ENCODE peak calls at places on chromosome 17, in ten cellular contexts. O, U, D, A, S, W, I, G, R and Q are unnamed samples.

GRCh38 chr17:55284001-55284884 is 19.5 kb downstream of the HLF start:
- DNase-seq in W (no peak), G (no peak), S (no peak), R (no peak), U (no peak), I (no peak), D (no peak), O (no peak), A (no peak), Q (no peak)

GRCh38 chr17:28570716-28571254 is 539 bp downstream of the PIGS start:
- DNase-seq in O (peak), R (peak), G (no peak), D (peak), W (no peak), U (no peak), A (peak), I (no peak), S (peak), Q (peak)

GRCh38 chr17:4006745-4007211 is 42.5 kb upstream of the ATP2A3 start:
- DNase-seq in G (no peak), D (no peak), S (no peak), A (no peak), W (no peak), R (no peak), U (no peak), I (no peak), O (no peak), Q (no peak)

GRCh38 chr17:44086364-44087311 is 16.1 kb downstream of the G6PC3 start:
- DNase-seq in O (no peak), A (no peak), I (no peak), W (no peak), G (no peak), D (peak), S (peak), R (peak), U (peak), Q (peak)

GRCh38 chr17:2050871-2051387 is 4.0 kb upstream of the HIC1 start:
- DNase-seq in S (no peak), O (no peak), I (no peak), D (peak), R (no peak), A (peak), W (no peak), U (peak), G (no peak), Q (no peak)

GRCh38 chr17:55582910-55583309 is 71.7 kb upstream of the SMIM36 start:
- DNase-seq in R (no peak), D (no peak), O (no peak), U (no peak), S (no peak), A (no peak), I (no peak), W (no peak), G (no peak), Q (no peak)

GRCh38 chr17:46979023-46979870 is at the start of gene RPRML:
- DNase-seq in U (peak), S (peak), R (peak), O (peak), A (peak), I (no peak), D (peak), G (peak), W (no peak), Q (no peak)

GRCh38 chr17:338442-339192 is 14.0 kb downstream of the RPH3AL start:
- DNase-seq in O (no peak), I (no peak), G (no peak), A (no peak), W (no peak), R (no peak), D (no peak), S (no peak), U (no peak), Q (no peak)

GRCh38 chr17:80738406-80738805 is 193.8 kb downstream of the RPTOR start:
- DNase-seq in W (no peak), S (no peak), O (no peak), G (no peak), U (no peak), A (no peak), R (no peak), D (no peak), I (no peak), Q (no peak)

GRCh38 chr17:2337811-2338657 is 733 bp downstream of the SGSM2 start:
- DNase-seq in S (peak), R (peak), I (peak), U (peak), W (no peak), D (peak), O (no peak), A (no peak), G (no peak), Q (peak)

GRCh38 chr17:66747561-66748275 is 87.2 kb upstream of the CACNG5 start:
- DNase-seq in D (no peak), W (no peak), A (no peak), G (peak), U (peak), O (peak), R (no peak), I (no peak), S (no peak), Q (no peak)

GRCh38 chr17:46072998-46073397 is 73.9 kb downstream of the STH start:
- DNase-seq in R (no peak), I (no peak), A (no peak), U (peak), G (no peak), S (no peak), W (no peak), D (no peak), O (no peak), Q (no peak)

GRCh38 chr17:45848405-45848804 is 3.7 kb downstream of the SPPL2C start:
- DNase-seq in U (no peak), O (no peak), R (no peak), G (no peak), A (no peak), D (no peak), W (no peak), S (no peak), I (no peak), Q (no peak)

GRCh38 chr17:17161121-17161520 is 45.0 kb downstream of the PLD6 start:
- DNase-seq in S (no peak), A (no peak), U (no peak), D (no peak), I (no peak), O (no peak), G (no peak), R (no peak), W (no peak), Q (no peak)

GRCh38 chr17:82592751-82593589 is 55.3 kb downstream of the WDR45B start:
- DNase-seq in W (peak), A (peak), G (peak), D (no peak), O (peak), U (peak), R (peak), S (peak), I (peak), Q (peak)